ENCODE peak calls at places on chromosomes 5 and 9, in five cellular contexts. R, Q, B, N and H are unnamed samples. For H3K27me3, the result is how much of the 10 kb centered on the place peaks cover.

GRCh38 chr5:159022178-159022556 is 77.5 kb downstream of the EBF1 start:
- DNase-seq in R (no peak), Q (peak), B (no peak), N (peak), H (no peak)

GRCh38 chr5:131495536-131496399 is 139.3 kb downstream of the RAPGEF6 start:
- DNase-seq in R (no peak), Q (no peak), B (no peak), N (no peak), H (no peak)

GRCh38 chr9:15606667-15607472 is 54.0 kb downstream of the CCDC171 start:
- DNase-seq in R (no peak), Q (no peak), B (no peak), N (peak), H (no peak)

GRCh38 chr5:132074091-132074771 is 642 bp downstream of the CSF2 start:
- DNase-seq in R (peak), Q (no peak), B (no peak), N (no peak), H (no peak)

GRCh38 chr9:93903886-93904648 is 51.1 kb downstream of the BARX1 start:
- DNase-seq in R (no peak), Q (peak), B (no peak), N (no peak), H (no peak)

GRCh38 chr5:136388474-136388873 is 23.1 kb upstream of the TRPC7 start:
- DNase-seq in R (no peak), Q (no peak), B (no peak), N (no peak), H (no peak)

GRCh38 chr5:105638437-105638836 is 2032.3 kb downstream of the EFNA5 start:
- DNase-seq in R (no peak), Q (no peak), B (no peak), N (no peak), H (no peak)

GRCh38 chr5:142807378-142807911 is 37.3 kb downstream of the ARHGAP26 start:
- DNase-seq in R (peak), Q (peak), B (no peak), N (peak), H (no peak)

GRCh38 chr9:95043826-95044225 is 273.7 kb downstream of the FANCC start:
- DNase-seq in R (no peak), Q (no peak), B (no peak), N (no peak), H (no peak)

GRCh38 chr5:82156876-82157275 is 121.3 kb downstream of the RPS23 start:
- DNase-seq in R (no peak), Q (no peak), B (no peak), N (peak), H (no peak)

GRCh38 chr9:73074176-73074708 is 77.4 kb upstream of the ANXA1 start:
- DNase-seq in R (no peak), Q (no peak), B (no peak), N (no peak), H (no peak)

GRCh38 chr9:137451976-137452760 is 7.0 kb downstream of the NSMF start:
- DNase-seq in R (peak), Q (peak), B (peak), N (no peak), H (peak)

GRCh38 chr5:59640411-59640810 is 253.1 kb downstream of the PDE4D start:
- DNase-seq in R (no peak), Q (no peak), B (no peak), N (peak), H (no peak)

GRCh38 chr5:171269717-171270116 is 39.3 kb upstream of the TLX3 start:
- DNase-seq in R (no peak), Q (no peak), B (no peak), N (no peak), H (no peak)

GRCh38 chr5:176671890-176672615 is 24.8 kb downstream of the TSPAN17 start:
- DNase-seq in R (no peak), Q (peak), B (no peak), N (no peak), H (no peak)

GRCh38 chr5:160011471-160011870 is 2.5 kb downstream of the TTC1 start:
- DNase-seq in R (no peak), Q (no peak), B (no peak), N (no peak), H (no peak)

GRCh38 chr9:133008824-133009223 is 22.0 kb upstream of the GTF3C5 start:
- DNase-seq in R (no peak), Q (no peak), B (no peak), N (peak), H (no peak)

GRCh38 chr9:131530546-131530929 is 525 bp downstream of the UCK1 start:
- DNase-seq in R (peak), Q (no peak), B (no peak), N (peak), H (no peak)

GRCh38 chr5:98651715-98652114 is 121.7 kb upstream of the RGMB start:
- DNase-seq in R (no peak), Q (no peak), B (no peak), N (no peak), H (no peak)

GRCh38 chr5:10485142-10485795 is 43.6 kb downstream of the ROPN1L start:
- DNase-seq in R (no peak), Q (no peak), B (no peak), N (peak), H (peak)

GRCh38 chr5:1638658-1639400 is 115.1 kb upstream of the LPCAT1 start:
- DNase-seq in R (no peak), Q (no peak), B (peak), N (no peak), H (peak)

GRCh38 chr9:125700791-125701190 is 6.2 kb downstream of the MAPKAP1 start:
- DNase-seq in R (no peak), Q (no peak), B (no peak), N (no peak), H (no peak)

GRCh38 chr5:13601152-13601551 is 343.3 kb downstream of the DNAH5 start:
- DNase-seq in R (no peak), Q (no peak), B (no peak), N (no peak), H (no peak)

GRCh38 chr9:76200315-76200714 is 193.9 kb downstream of the RFK start:
- DNase-seq in R (no peak), Q (no peak), B (no peak), N (no peak), H (no peak)

GRCh38 chr9:119369670-119370366 is 583 bp upstream of the BRINP1 start:
- DNase-seq in R (no peak), Q (peak), B (no peak), N (no peak), H (no peak)

GRCh38 chr9:131217321-131218031 is 58.8 kb downstream of the FAM78A start:
- DNase-seq in R (no peak), Q (no peak), B (no peak), N (no peak), H (no peak)

GRCh38 chr9:6268830-6269397 is 53.3 kb downstream of the IL33 start:
- DNase-seq in R (no peak), Q (no peak), B (no peak), N (peak), H (no peak)

GRCh38 chr5:179413711-179414458 is 68.6 kb upstream of the ADAMTS2 start:
- DNase-seq in R (no peak), Q (no peak), B (no peak), N (no peak), H (no peak)

GRCh38 chr9:131650254-131650653 is 89.6 kb downstream of the RAPGEF1 start:
- DNase-seq in R (peak), Q (no peak), B (no peak), N (no peak), H (no peak)

GRCh38 chr5:143896471-143896870 is 84.5 kb downstream of the HMHB1 start:
- DNase-seq in R (no peak), Q (no peak), B (no peak), N (no peak), H (no peak)

GRCh38 chr5:54383225-54383624 is 72.3 kb upstream of the HSPB3 start:
- DNase-seq in R (no peak), Q (no peak), B (no peak), N (no peak), H (no peak)

GRCh38 chr9:69468380-69468779 is 143.4 kb downstream of the ENTREP1 start:
- DNase-seq in R (no peak), Q (no peak), B (no peak), N (no peak), H (no peak)

GRCh38 chr9:93064392-93065124 is 6.1 kb downstream of the SUSD3 start:
- DNase-seq in R (peak), Q (no peak), B (no peak), N (no peak), H (no peak)

GRCh38 chr9:80320480-80320879 is 748.7 kb downstream of the TLE4 start:
- DNase-seq in R (no peak), Q (no peak), B (no peak), N (no peak), H (no peak)

DNA sequence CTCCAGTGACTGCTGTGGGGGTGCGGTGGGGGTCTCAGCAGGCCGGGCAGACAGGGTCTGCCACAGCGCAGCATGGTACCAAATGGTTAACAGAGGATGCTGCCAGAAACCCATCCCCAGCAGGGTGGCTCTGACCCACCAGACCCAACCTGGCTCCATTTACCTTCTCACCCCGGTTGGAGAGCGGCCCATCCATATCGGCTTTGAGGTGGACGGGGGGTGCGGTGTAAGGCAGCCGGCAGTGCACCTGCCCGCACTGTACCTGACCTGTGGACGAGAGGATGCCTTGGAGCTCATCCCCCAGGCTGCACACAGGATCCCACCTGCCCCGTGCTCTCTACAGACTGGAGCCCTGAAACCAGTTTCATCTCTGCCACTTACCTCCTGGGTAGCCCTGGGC is 19.3 kb downstream of the LHX6 start:
- DNase-seq in R (no peak), Q (no peak), B (no peak), N (no peak), H (no peak)
- H3K27me3 ChIP-seq in R (half or more), Q (under half), B (under half), N (half or more), H (under half)

GRCh38 chr9:99720455-99721050 is 101.1 kb upstream of the NR4A3 start:
- DNase-seq in R (no peak), Q (no peak), B (no peak), N (no peak), H (no peak)
- H3K4me3 ChIP-seq in R (peak), Q (no peak), B (no peak), N (no peak), H (peak)

GRCh38 chr5:34585601-34586104 is 70.5 kb upstream of the RAI14 start:
- DNase-seq in R (no peak), Q (no peak), B (no peak), N (peak), H (no peak)
- H3K27ac ChIP-seq in R (peak), Q (no peak), B (peak), N (peak), H (no peak)

GRCh38 chr9:120863833-120864232 is 13.2 kb downstream of the PHF19 start:
- DNase-seq in R (no peak), Q (no peak), B (no peak), N (no peak), H (no peak)

GRCh38 chr9:120860083-120860482 is 16.9 kb downstream of the PHF19 start:
- DNase-seq in R (no peak), Q (no peak), B (no peak), N (no peak), H (peak)

GRCh38 chr9:120862452-120862851 is 14.5 kb downstream of the PHF19 start:
- DNase-seq in R (no peak), Q (no peak), B (no peak), N (no peak), H (no peak)

GRCh38 chr9:120859361-120859760 is 16.6 kb upstream of the PSMD5 start:
- DNase-seq in R (no peak), Q (no peak), B (no peak), N (no peak), H (no peak)

DNA sequence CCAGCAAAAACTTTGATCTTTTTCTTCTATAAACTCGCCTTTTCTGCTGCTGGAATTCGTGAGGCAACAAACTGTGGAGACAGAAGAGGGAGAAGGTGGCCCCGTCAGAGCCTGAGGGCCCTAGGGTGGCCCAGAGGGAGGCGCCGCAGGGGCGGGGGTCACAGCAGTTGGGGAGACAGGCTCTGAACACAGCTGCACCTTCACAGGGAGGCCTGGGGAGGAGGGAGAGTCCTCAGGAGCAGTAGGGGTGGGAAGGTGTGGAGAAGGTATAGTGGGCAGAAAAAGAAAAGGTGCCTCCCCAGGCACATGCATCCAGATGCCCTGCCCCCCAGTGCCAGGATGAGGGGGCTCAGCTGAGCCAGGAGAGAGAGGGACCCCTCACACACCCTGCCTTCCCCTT is 15.1 kb downstream of the PHF19 start:
- DNase-seq in R (no peak), Q (no peak), B (no peak), N (no peak), H (no peak)
- H3K27me3 ChIP-seq in R (under half), Q (under half), B (under half), N (under half), H (under half)